ENCODE peak calls at places on chromosome 10, in nine cellular contexts. I, M, V, W, F, J, U, Z and T are unnamed samples.

GRCh38 chr10:70331486-70332268 is 47.9 kb upstream of the NPFFR1 start:
- DNase-seq in I (peak), M (peak), V (peak), W (peak), F (peak), J (peak), U (peak), Z (no peak), T (peak)

GRCh38 chr10:90447836-90448235 is 410.0 kb downstream of the HTR7 start:
- DNase-seq in I (no peak), M (no peak), V (no peak), W (no peak), F (no peak), J (no peak), U (no peak), Z (no peak), T (no peak)

GRCh38 chr10:101601541-101601940 is 13.4 kb downstream of the DPCD start:
- DNase-seq in I (no peak), M (no peak), V (no peak), W (no peak), F (no peak), J (no peak), U (no peak), Z (no peak), T (peak)

GRCh38 chr10:60387531-60387930 is 2.1 kb downstream of the ANK3 start:
- DNase-seq in I (no peak), M (no peak), V (no peak), W (no peak), F (no peak), J (no peak), U (no peak), Z (no peak), T (no peak)

GRCh38 chr10:89702121-89702480 is 711 bp downstream of the KIF20B start:
- DNase-seq in I (no peak), M (no peak), V (no peak), W (no peak), F (peak), J (no peak), U (no peak), Z (no peak), T (no peak)

GRCh38 chr10:99395750-99396445 is 34.5 kb downstream of the GOT1 start:
- DNase-seq in I (no peak), M (peak), V (no peak), W (no peak), F (peak), J (no peak), U (peak), Z (no peak), T (no peak)

GRCh38 chr10:12350925-12351324 is 1.6 kb downstream of the CAMK1D start:
- DNase-seq in I (no peak), M (no peak), V (no peak), W (no peak), F (no peak), J (no peak), U (no peak), Z (no peak), T (no peak)

GRCh38 chr10:20877986-20878979 is 18.8 kb downstream of the NEBL start:
- DNase-seq in I (no peak), M (no peak), V (no peak), W (no peak), F (peak), J (no peak), U (no peak), Z (no peak), T (no peak)

GRCh38 chr10:91162050-91162494 is 58.4 kb upstream of the PCGF5 start:
- DNase-seq in I (no peak), M (no peak), V (no peak), W (no peak), F (no peak), J (peak), U (no peak), Z (no peak), T (no peak)

GRCh38 chr10:76675951-76676587 is 961.5 kb downstream of the KCNMA1 start:
- DNase-seq in I (no peak), M (peak), V (peak), W (no peak), F (peak), J (no peak), U (no peak), Z (peak), T (peak)

GRCh38 chr10:31606841-31607240 is 287.8 kb downstream of the ZEB1 start:
- DNase-seq in I (no peak), M (no peak), V (no peak), W (no peak), F (no peak), J (no peak), U (no peak), Z (no peak), T (no peak)

GRCh38 chr10:50216894-50217293 is 34.4 kb downstream of the ASAH2 start:
- DNase-seq in I (no peak), M (no peak), V (no peak), W (no peak), F (peak), J (no peak), U (no peak), Z (no peak), T (no peak)

GRCh38 chr10:80535671-80536360 is 1.9 kb upstream of the SH2D4B start:
- DNase-seq in I (peak), M (no peak), V (peak), W (peak), F (peak), J (peak), U (no peak), Z (peak), T (peak)

GRCh38 chr10:63986536-63986935 is 465.3 kb downstream of the REEP3 start:
- DNase-seq in I (no peak), M (no peak), V (no peak), W (no peak), F (no peak), J (no peak), U (no peak), Z (no peak), T (no peak)

GRCh38 chr10:27643296-27643695 is 102.3 kb downstream of the MKX start:
- DNase-seq in I (no peak), M (no peak), V (no peak), W (no peak), F (no peak), J (no peak), U (no peak), Z (no peak), T (no peak)

GRCh38 chr10:76336213-76336963 is 905.0 kb downstream of the LRMDA start:
- DNase-seq in I (no peak), M (no peak), V (peak), W (no peak), F (no peak), J (no peak), U (no peak), Z (no peak), T (peak)

GRCh38 chr10:104908581-104908980 is 267.5 kb downstream of the SORCS3 start:
- DNase-seq in I (no peak), M (no peak), V (no peak), W (no peak), F (no peak), J (no peak), U (no peak), Z (no peak), T (no peak)

GRCh38 chr10:129598413-129598812 is 131.4 kb downstream of the MGMT start:
- DNase-seq in I (no peak), M (no peak), V (no peak), W (no peak), F (no peak), J (no peak), U (no peak), Z (no peak), T (no peak)

GRCh38 chr10:49309691-49310371 is 10.9 kb downstream of the C10orf71 start:
- DNase-seq in I (no peak), M (no peak), V (no peak), W (peak), F (no peak), J (no peak), U (no peak), Z (peak), T (no peak)

GRCh38 chr10:101446947-101447346 is 93.0 kb downstream of the BTRC start:
- DNase-seq in I (no peak), M (no peak), V (no peak), W (no peak), F (no peak), J (no peak), U (no peak), Z (no peak), T (peak)

GRCh38 chr10:128263891-128264688 is 137.9 kb upstream of the MKI67 start:
- DNase-seq in I (peak), M (peak), V (peak), W (peak), F (peak), J (peak), U (no peak), Z (no peak), T (peak)

GRCh38 chr10:22637491-22637890 is 76.9 kb downstream of the PIP4K2A start:
- DNase-seq in I (no peak), M (no peak), V (no peak), W (no peak), F (no peak), J (no peak), U (no peak), Z (no peak), T (no peak)
- H3K27ac ChIP-seq in I (no peak), M (peak), V (no peak), W (no peak), F (no peak), J (no peak), U (no peak), Z (no peak), T (no peak)

GRCh38 chr10:33249659-33250058 is 84.8 kb downstream of the NRP1 start:
- DNase-seq in I (no peak), M (no peak), V (no peak), W (no peak), F (no peak), J (peak), U (no peak), Z (no peak), T (no peak)

GRCh38 chr10:33249137-33249536 is 85.3 kb downstream of the NRP1 start:
- DNase-seq in I (no peak), M (no peak), V (no peak), W (no peak), F (no peak), J (no peak), U (no peak), Z (no peak), T (no peak)

GRCh38 chr10:33248638-33249037 is 85.8 kb downstream of the NRP1 start:
- DNase-seq in I (no peak), M (no peak), V (no peak), W (no peak), F (peak), J (peak), U (peak), Z (no peak), T (no peak)

GRCh38 chr10:33245343-33245742 is 89.1 kb downstream of the NRP1 start:
- DNase-seq in I (no peak), M (no peak), V (no peak), W (no peak), F (no peak), J (no peak), U (no peak), Z (no peak), T (no peak)

GRCh38 chr10:33247221-33247907 is 87.1 kb downstream of the NRP1 start:
- DNase-seq in I (no peak), M (no peak), V (no peak), W (no peak), F (peak), J (no peak), U (no peak), Z (no peak), T (no peak)
- H3K27ac ChIP-seq in I (no peak), M (no peak), V (no peak), W (no peak), F (peak), J (no peak), U (peak), Z (no peak), T (peak)

GRCh38 chr10:6583447-6583846 is 3.4 kb upstream of the PRKCQ start:
- DNase-seq in I (no peak), M (no peak), V (no peak), W (peak), F (no peak), J (peak), U (no peak), Z (no peak), T (no peak)

GRCh38 chr10:6579193-6579903 is 728 bp downstream of the PRKCQ start:
- DNase-seq in I (peak), M (no peak), V (no peak), W (no peak), F (no peak), J (no peak), U (no peak), Z (no peak), T (no peak)

GRCh38 chr10:6579904-6580278 is at the start of gene PRKCQ:
- DNase-seq in I (peak), M (no peak), V (peak), W (no peak), F (no peak), J (no peak), U (no peak), Z (no peak), T (no peak)

GRCh38 chr10:6580279-6581029 is 378 bp upstream of the PRKCQ start:
- DNase-seq in I (peak), M (peak), V (peak), W (peak), F (peak), J (peak), U (no peak), Z (no peak), T (peak)

GRCh38 chr10:6581750-6582697 is 1.9 kb upstream of the PRKCQ start:
- DNase-seq in I (no peak), M (no peak), V (no peak), W (no peak), F (no peak), J (no peak), U (no peak), Z (no peak), T (no peak)
- H3K27ac ChIP-seq in I (no peak), M (peak), V (no peak), W (peak), F (no peak), J (peak), U (no peak), Z (no peak), T (no peak)

DNA sequence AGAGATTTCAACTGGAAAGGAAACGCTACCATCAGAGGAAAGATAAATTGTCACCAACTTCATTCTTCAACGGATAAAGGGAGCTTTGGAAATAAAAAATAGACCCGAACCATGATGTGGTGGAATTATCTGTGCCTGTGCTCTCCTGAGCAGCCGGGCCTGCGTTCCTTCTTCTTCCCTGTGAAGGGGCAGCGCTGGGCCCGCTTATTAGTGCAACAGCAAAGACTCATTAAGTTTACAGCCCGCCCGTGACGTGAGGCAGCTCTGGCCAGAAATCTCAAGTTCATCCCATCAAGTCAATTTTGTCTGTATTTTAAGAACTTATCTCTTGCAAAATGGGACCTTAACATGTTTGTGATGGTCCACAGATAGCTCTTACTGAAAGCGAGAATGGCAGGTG is 193.7 kb downstream of the ADARB2 start:
- DNase-seq in I (no peak), M (no peak), V (no peak), W (no peak), F (no peak), J (no peak), U (no peak), Z (peak), T (no peak)
- H3K27ac ChIP-seq in I (no peak), M (no peak), V (no peak), W (no peak), F (no peak), J (no peak), U (no peak), Z (no peak), T (no peak)

GRCh38 chr10:116978906-116979305 is 26.1 kb downstream of the SHTN1 start:
- DNase-seq in I (no peak), M (no peak), V (no peak), W (no peak), F (no peak), J (no peak), U (no peak), Z (no peak), T (no peak)

GRCh38 chr10:116973371-116973905 is 31.5 kb downstream of the SHTN1 start:
- DNase-seq in I (no peak), M (no peak), V (no peak), W (no peak), F (peak), J (no peak), U (no peak), Z (no peak), T (no peak)

GRCh38 chr10:116972136-116972535 is 32.9 kb downstream of the SHTN1 start:
- DNase-seq in I (no peak), M (no peak), V (no peak), W (no peak), F (no peak), J (no peak), U (no peak), Z (no peak), T (no peak)

GRCh38 chr10:116973946-116974345 is 31.0 kb downstream of the SHTN1 start:
- DNase-seq in I (no peak), M (no peak), V (no peak), W (no peak), F (no peak), J (no peak), U (no peak), Z (no peak), T (no peak)

GRCh38 chr10:116974442-116975005 is 30.5 kb downstream of the SHTN1 start:
- DNase-seq in I (no peak), M (no peak), V (no peak), W (no peak), F (peak), J (no peak), U (peak), Z (no peak), T (no peak)
- H3K27ac ChIP-seq in I (no peak), M (peak), V (no peak), W (no peak), F (peak), J (no peak), U (peak), Z (no peak), T (no peak)

DNA sequence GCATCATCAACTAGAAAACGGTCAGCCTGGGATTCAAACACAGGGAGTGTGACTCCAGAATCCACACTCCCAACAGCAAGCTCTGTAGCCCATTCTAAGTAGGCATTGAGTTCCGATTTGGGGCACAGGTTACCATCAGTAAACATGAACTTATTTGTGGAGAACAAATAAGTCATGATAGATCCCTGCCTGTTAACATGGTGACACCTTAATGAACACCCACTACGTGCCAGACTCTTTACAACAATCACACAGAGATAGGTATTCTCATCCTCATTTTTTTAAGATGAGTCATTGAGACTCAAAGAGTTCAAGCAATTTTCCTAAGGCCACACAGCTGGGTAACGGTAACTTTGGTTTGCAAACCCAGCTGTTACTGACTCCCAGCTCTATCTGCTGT is 91.5 kb downstream of the LYZL2 start:
- DNase-seq in I (no peak), M (no peak), V (no peak), W (no peak), F (no peak), J (no peak), U (no peak), Z (no peak), T (no peak)
- H3K27ac ChIP-seq in I (no peak), M (no peak), V (peak), W (peak), F (no peak), J (no peak), U (no peak), Z (no peak), T (peak)

DNA sequence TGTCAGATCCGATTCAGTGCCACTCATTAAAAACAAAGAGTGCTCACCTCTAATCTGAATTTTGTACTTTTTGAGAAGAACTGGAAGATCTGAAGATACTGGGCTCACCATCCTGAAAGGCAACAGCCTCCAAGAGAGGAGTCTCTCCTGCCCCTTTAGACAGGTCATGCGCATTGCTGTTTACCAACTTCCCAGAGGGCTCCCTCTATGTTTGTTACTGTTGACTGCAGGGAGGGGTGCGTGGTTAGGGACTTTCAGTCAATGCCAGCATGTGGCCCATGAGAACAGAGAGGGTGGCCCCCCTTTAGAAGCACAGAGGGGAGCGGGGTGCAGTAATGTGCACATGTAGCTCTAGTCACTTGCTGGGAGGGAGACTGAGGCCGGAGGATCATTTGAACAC is 33.1 kb upstream of the CABCOCO1 start:
- DNase-seq in I (no peak), M (no peak), V (no peak), W (no peak), F (no peak), J (no peak), U (no peak), Z (no peak), T (no peak)
- H3K27ac ChIP-seq in I (no peak), M (no peak), V (peak), W (no peak), F (no peak), J (no peak), U (no peak), Z (peak), T (no peak)

DNA sequence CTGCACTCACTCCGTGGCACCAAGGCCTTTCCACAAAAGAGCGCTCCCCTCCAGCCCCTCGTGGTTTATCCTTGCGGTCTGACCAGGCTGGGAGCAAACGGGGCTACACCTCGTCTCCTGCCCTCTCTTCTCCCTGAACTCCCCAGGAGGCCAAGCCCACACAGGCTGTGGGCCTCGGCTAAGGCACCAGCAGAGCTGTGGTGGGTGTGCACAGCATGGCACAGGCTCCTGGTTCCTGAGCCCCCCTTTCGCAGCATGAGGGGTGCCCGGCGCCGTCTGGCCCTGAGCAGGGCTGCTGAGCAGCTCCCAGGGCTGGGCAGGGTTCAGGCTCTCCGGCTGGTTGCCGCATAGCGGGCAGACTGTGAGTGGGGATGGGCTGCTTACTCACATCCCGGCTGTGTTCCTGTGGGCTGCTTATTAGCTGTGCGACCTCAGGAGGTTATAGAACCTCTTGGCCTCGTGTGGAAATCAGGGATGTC is 90.4 kb downstream of the ZMIZ1 start:
- DNase-seq in I (no peak), M (no peak), V (no peak), W (no peak), F (no peak), J (no peak), U (no peak), Z (peak), T (no peak)
- H3K27ac ChIP-seq in I (peak), M (no peak), V (peak), W (peak), F (no peak), J (no peak), U (no peak), Z (peak), T (peak)

DNA sequence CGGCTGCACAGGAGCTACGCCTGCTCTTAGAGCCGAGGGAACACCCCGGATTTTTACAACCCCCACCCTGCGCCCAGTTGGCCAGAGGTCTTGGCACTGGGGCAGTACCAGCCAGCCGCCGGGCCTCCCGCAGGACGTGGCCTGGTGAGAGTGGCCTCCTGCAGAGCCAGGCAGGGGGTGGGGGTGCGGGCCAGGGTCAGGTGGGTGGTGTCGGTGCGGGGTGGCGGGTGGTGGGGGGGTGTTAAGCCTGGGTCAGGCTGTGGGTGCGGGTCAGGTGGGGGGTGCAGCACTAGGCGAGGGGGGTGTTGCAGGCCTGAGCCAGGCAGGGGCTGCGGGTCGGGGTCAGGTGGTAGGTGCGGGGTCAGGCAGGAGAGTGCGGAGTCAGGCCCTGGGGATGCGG is 647 bp downstream of the ECHS1 start:
- DNase-seq in I (peak), M (no peak), V (peak), W (no peak), F (no peak), J (no peak), U (no peak), Z (no peak), T (no peak)
- H3K27ac ChIP-seq in I (no peak), M (no peak), V (peak), W (no peak), F (no peak), J (no peak), U (no peak), Z (peak), T (no peak)